ENCODE peak calls at places on chromosome 7, in seven cellular contexts. One of them, this sample, is unnamed.

GRCh38 chr7:101237206-101238067 is at the start of gene CLDN15:
- DNase-seq in activated CD4-positive, alpha-beta T cell treated with anti-CD3 and anti-CD28 coated beads for 4 hours: no peak
- DNase-seq in mammary epithelial cell: no peak
- DNase-seq in ecto neural progenitor cell: no peak
- DNase-seq in stimulated activated CD8-positive, alpha-beta memory T cell treated with anti-CD3 and anti-CD28 coated beads, Interleukin-15, amount 100 ng/mL, for 1 hour: no peak
- DNase-seq in amygdala: no peak
- DNase-seq in stimulated activated CD4-positive, alpha-beta T cell treated with anti-CD3 and anti-CD28 coated beads, Interleukin-4, amount 100 ng/mL, for 1 hour: no peak
- DNase-seq in this sample: no peak

GRCh38 chr7:70458195-70458695 is 673.7 kb upstream of the GALNT17 start:
- DNase-seq in activated CD4-positive, alpha-beta T cell treated with anti-CD3 and anti-CD28 coated beads for 4 hours: no peak
- DNase-seq in mammary epithelial cell: no peak
- DNase-seq in ecto neural progenitor cell: no peak
- DNase-seq in stimulated activated CD8-positive, alpha-beta memory T cell treated with anti-CD3 and anti-CD28 coated beads, Interleukin-15, amount 100 ng/mL, for 1 hour: no peak
- DNase-seq in amygdala: no peak
- DNase-seq in stimulated activated CD4-positive, alpha-beta T cell treated with anti-CD3 and anti-CD28 coated beads, Interleukin-4, amount 100 ng/mL, for 1 hour: no peak
- DNase-seq in this sample: no peak

GRCh38 chr7:58086871-58087535 is 637.0 kb downstream of the ZNF716 start:
- DNase-seq in activated CD4-positive, alpha-beta T cell treated with anti-CD3 and anti-CD28 coated beads for 4 hours: no peak
- DNase-seq in mammary epithelial cell: no peak
- DNase-seq in ecto neural progenitor cell: no peak
- DNase-seq in stimulated activated CD8-positive, alpha-beta memory T cell treated with anti-CD3 and anti-CD28 coated beads, Interleukin-15, amount 100 ng/mL, for 1 hour: no peak
- DNase-seq in amygdala: no peak
- DNase-seq in stimulated activated CD4-positive, alpha-beta T cell treated with anti-CD3 and anti-CD28 coated beads, Interleukin-4, amount 100 ng/mL, for 1 hour: no peak
- DNase-seq in this sample: no peak

GRCh38 chr7:96080021-96080420 is 241.9 kb downstream of the SLC25A13 start:
- DNase-seq in activated CD4-positive, alpha-beta T cell treated with anti-CD3 and anti-CD28 coated beads for 4 hours: no peak
- DNase-seq in mammary epithelial cell: peak
- DNase-seq in ecto neural progenitor cell: no peak
- DNase-seq in stimulated activated CD8-positive, alpha-beta memory T cell treated with anti-CD3 and anti-CD28 coated beads, Interleukin-15, amount 100 ng/mL, for 1 hour: no peak
- DNase-seq in amygdala: no peak
- DNase-seq in stimulated activated CD4-positive, alpha-beta T cell treated with anti-CD3 and anti-CD28 coated beads, Interleukin-4, amount 100 ng/mL, for 1 hour: no peak
- DNase-seq in this sample: peak

GRCh38 chr7:159026271-159027047 is 118.2 kb downstream of the VIPR2 start:
- DNase-seq in activated CD4-positive, alpha-beta T cell treated with anti-CD3 and anti-CD28 coated beads for 4 hours: no peak
- DNase-seq in mammary epithelial cell: no peak
- DNase-seq in ecto neural progenitor cell: peak
- DNase-seq in stimulated activated CD8-positive, alpha-beta memory T cell treated with anti-CD3 and anti-CD28 coated beads, Interleukin-15, amount 100 ng/mL, for 1 hour: no peak
- DNase-seq in amygdala: no peak
- DNase-seq in stimulated activated CD4-positive, alpha-beta T cell treated with anti-CD3 and anti-CD28 coated beads, Interleukin-4, amount 100 ng/mL, for 1 hour: no peak
- DNase-seq in this sample: no peak

GRCh38 chr7:40786909-40787308 is 652.1 kb downstream of the SUGCT start:
- DNase-seq in activated CD4-positive, alpha-beta T cell treated with anti-CD3 and anti-CD28 coated beads for 4 hours: no peak
- DNase-seq in mammary epithelial cell: no peak
- DNase-seq in ecto neural progenitor cell: no peak
- DNase-seq in stimulated activated CD8-positive, alpha-beta memory T cell treated with anti-CD3 and anti-CD28 coated beads, Interleukin-15, amount 100 ng/mL, for 1 hour: no peak
- DNase-seq in amygdala: no peak
- DNase-seq in stimulated activated CD4-positive, alpha-beta T cell treated with anti-CD3 and anti-CD28 coated beads, Interleukin-4, amount 100 ng/mL, for 1 hour: no peak
- DNase-seq in this sample: no peak

GRCh38 chr7:14739496-14740185 is 162.9 kb downstream of the DGKB start:
- DNase-seq in activated CD4-positive, alpha-beta T cell treated with anti-CD3 and anti-CD28 coated beads for 4 hours: no peak
- DNase-seq in mammary epithelial cell: no peak
- DNase-seq in ecto neural progenitor cell: no peak
- DNase-seq in stimulated activated CD8-positive, alpha-beta memory T cell treated with anti-CD3 and anti-CD28 coated beads, Interleukin-15, amount 100 ng/mL, for 1 hour: no peak
- DNase-seq in amygdala: no peak
- DNase-seq in stimulated activated CD4-positive, alpha-beta T cell treated with anti-CD3 and anti-CD28 coated beads, Interleukin-4, amount 100 ng/mL, for 1 hour: no peak
- DNase-seq in this sample: no peak

GRCh38 chr7:21850531-21851285 is 95.0 kb downstream of the CDCA7L start:
- DNase-seq in activated CD4-positive, alpha-beta T cell treated with anti-CD3 and anti-CD28 coated beads for 4 hours: no peak
- DNase-seq in mammary epithelial cell: no peak
- DNase-seq in ecto neural progenitor cell: no peak
- DNase-seq in stimulated activated CD8-positive, alpha-beta memory T cell treated with anti-CD3 and anti-CD28 coated beads, Interleukin-15, amount 100 ng/mL, for 1 hour: no peak
- DNase-seq in amygdala: no peak
- DNase-seq in stimulated activated CD4-positive, alpha-beta T cell treated with anti-CD3 and anti-CD28 coated beads, Interleukin-4, amount 100 ng/mL, for 1 hour: no peak
- DNase-seq in this sample: peak

GRCh38 chr7:158382363-158382988 is 205.1 kb downstream of the PTPRN2 start:
- DNase-seq in activated CD4-positive, alpha-beta T cell treated with anti-CD3 and anti-CD28 coated beads for 4 hours: no peak
- DNase-seq in mammary epithelial cell: no peak
- DNase-seq in ecto neural progenitor cell: no peak
- DNase-seq in stimulated activated CD8-positive, alpha-beta memory T cell treated with anti-CD3 and anti-CD28 coated beads, Interleukin-15, amount 100 ng/mL, for 1 hour: no peak
- DNase-seq in amygdala: no peak
- DNase-seq in stimulated activated CD4-positive, alpha-beta T cell treated with anti-CD3 and anti-CD28 coated beads, Interleukin-4, amount 100 ng/mL, for 1 hour: no peak
- DNase-seq in this sample: no peak

GRCh38 chr7:45691155-45691656 is 117.0 kb downstream of the ADCY1 start:
- DNase-seq in activated CD4-positive, alpha-beta T cell treated with anti-CD3 and anti-CD28 coated beads for 4 hours: no peak
- DNase-seq in mammary epithelial cell: no peak
- DNase-seq in ecto neural progenitor cell: peak
- DNase-seq in stimulated activated CD8-positive, alpha-beta memory T cell treated with anti-CD3 and anti-CD28 coated beads, Interleukin-15, amount 100 ng/mL, for 1 hour: no peak
- DNase-seq in amygdala: no peak
- DNase-seq in stimulated activated CD4-positive, alpha-beta T cell treated with anti-CD3 and anti-CD28 coated beads, Interleukin-4, amount 100 ng/mL, for 1 hour: no peak
- DNase-seq in this sample: no peak

GRCh38 chr7:1160665-1161010 is 642 bp upstream of the ZFAND2A start:
- DNase-seq in activated CD4-positive, alpha-beta T cell treated with anti-CD3 and anti-CD28 coated beads for 4 hours: no peak
- DNase-seq in mammary epithelial cell: peak
- DNase-seq in ecto neural progenitor cell: no peak
- DNase-seq in stimulated activated CD8-positive, alpha-beta memory T cell treated with anti-CD3 and anti-CD28 coated beads, Interleukin-15, amount 100 ng/mL, for 1 hour: no peak
- DNase-seq in amygdala: no peak
- DNase-seq in stimulated activated CD4-positive, alpha-beta T cell treated with anti-CD3 and anti-CD28 coated beads, Interleukin-4, amount 100 ng/mL, for 1 hour: no peak
- DNase-seq in this sample: no peak

GRCh38 chr7:114530074-114530611 is 115.5 kb downstream of the FOXP2 start:
- DNase-seq in activated CD4-positive, alpha-beta T cell treated with anti-CD3 and anti-CD28 coated beads for 4 hours: no peak
- DNase-seq in mammary epithelial cell: no peak
- DNase-seq in ecto neural progenitor cell: no peak
- DNase-seq in stimulated activated CD8-positive, alpha-beta memory T cell treated with anti-CD3 and anti-CD28 coated beads, Interleukin-15, amount 100 ng/mL, for 1 hour: no peak
- DNase-seq in amygdala: no peak
- DNase-seq in stimulated activated CD4-positive, alpha-beta T cell treated with anti-CD3 and anti-CD28 coated beads, Interleukin-4, amount 100 ng/mL, for 1 hour: no peak
- DNase-seq in this sample: peak

GRCh38 chr7:100400656-100401055 is 27.4 kb downstream of the PILRA start:
- DNase-seq in activated CD4-positive, alpha-beta T cell treated with anti-CD3 and anti-CD28 coated beads for 4 hours: no peak
- DNase-seq in mammary epithelial cell: no peak
- DNase-seq in ecto neural progenitor cell: peak
- DNase-seq in stimulated activated CD8-positive, alpha-beta memory T cell treated with anti-CD3 and anti-CD28 coated beads, Interleukin-15, amount 100 ng/mL, for 1 hour: no peak
- DNase-seq in amygdala: no peak
- DNase-seq in stimulated activated CD4-positive, alpha-beta T cell treated with anti-CD3 and anti-CD28 coated beads, Interleukin-4, amount 100 ng/mL, for 1 hour: no peak
- DNase-seq in this sample: peak

GRCh38 chr7:12389089-12389700 is 14.5 kb downstream of the VWDE start:
- DNase-seq in activated CD4-positive, alpha-beta T cell treated with anti-CD3 and anti-CD28 coated beads for 4 hours: peak
- DNase-seq in mammary epithelial cell: peak
- DNase-seq in ecto neural progenitor cell: peak
- DNase-seq in stimulated activated CD8-positive, alpha-beta memory T cell treated with anti-CD3 and anti-CD28 coated beads, Interleukin-15, amount 100 ng/mL, for 1 hour: no peak
- DNase-seq in amygdala: no peak
- DNase-seq in stimulated activated CD4-positive, alpha-beta T cell treated with anti-CD3 and anti-CD28 coated beads, Interleukin-4, amount 100 ng/mL, for 1 hour: no peak
- DNase-seq in this sample: peak

GRCh38 chr7:28806841-28807240 is 151.3 kb downstream of the TRIL start:
- DNase-seq in activated CD4-positive, alpha-beta T cell treated with anti-CD3 and anti-CD28 coated beads for 4 hours: no peak
- DNase-seq in mammary epithelial cell: no peak
- DNase-seq in ecto neural progenitor cell: no peak
- DNase-seq in stimulated activated CD8-positive, alpha-beta memory T cell treated with anti-CD3 and anti-CD28 coated beads, Interleukin-15, amount 100 ng/mL, for 1 hour: no peak
- DNase-seq in amygdala: no peak
- DNase-seq in stimulated activated CD4-positive, alpha-beta T cell treated with anti-CD3 and anti-CD28 coated beads, Interleukin-4, amount 100 ng/mL, for 1 hour: no peak
- DNase-seq in this sample: peak

GRCh38 chr7:30549933-30550493 is 44.7 kb upstream of the GARS1 start:
- DNase-seq in activated CD4-positive, alpha-beta T cell treated with anti-CD3 and anti-CD28 coated beads for 4 hours: no peak
- DNase-seq in mammary epithelial cell: peak
- DNase-seq in ecto neural progenitor cell: no peak
- DNase-seq in stimulated activated CD8-positive, alpha-beta memory T cell treated with anti-CD3 and anti-CD28 coated beads, Interleukin-15, amount 100 ng/mL, for 1 hour: no peak
- DNase-seq in amygdala: no peak
- DNase-seq in stimulated activated CD4-positive, alpha-beta T cell treated with anti-CD3 and anti-CD28 coated beads, Interleukin-4, amount 100 ng/mL, for 1 hour: no peak
- DNase-seq in this sample: peak

GRCh38 chr7:143120696-143121405 is 11.0 kb upstream of the PIP start:
- DNase-seq in activated CD4-positive, alpha-beta T cell treated with anti-CD3 and anti-CD28 coated beads for 4 hours: no peak
- DNase-seq in mammary epithelial cell: no peak
- DNase-seq in ecto neural progenitor cell: no peak
- DNase-seq in stimulated activated CD8-positive, alpha-beta memory T cell treated with anti-CD3 and anti-CD28 coated beads, Interleukin-15, amount 100 ng/mL, for 1 hour: no peak
- DNase-seq in amygdala: no peak
- DNase-seq in stimulated activated CD4-positive, alpha-beta T cell treated with anti-CD3 and anti-CD28 coated beads, Interleukin-4, amount 100 ng/mL, for 1 hour: no peak
- DNase-seq in this sample: no peak

GRCh38 chr7:138981332-138982203 is at the start of gene KIAA1549:
- DNase-seq in activated CD4-positive, alpha-beta T cell treated with anti-CD3 and anti-CD28 coated beads for 4 hours: peak
- DNase-seq in mammary epithelial cell: peak
- DNase-seq in ecto neural progenitor cell: peak
- DNase-seq in stimulated activated CD8-positive, alpha-beta memory T cell treated with anti-CD3 and anti-CD28 coated beads, Interleukin-15, amount 100 ng/mL, for 1 hour: peak
- DNase-seq in amygdala: no peak
- DNase-seq in stimulated activated CD4-positive, alpha-beta T cell treated with anti-CD3 and anti-CD28 coated beads, Interleukin-4, amount 100 ng/mL, for 1 hour: peak
- DNase-seq in this sample: peak

This sample was measured in epithelial cell of esophagus.